ENCODE peak calls at places on chromosomes 11 and 22, in four cellular contexts. One of them, this sample, is unnamed.

GRCh38 chr11:66720223-66720898 is 8.7 kb downstream of the SPTBN2 start:
- DNase-seq in BE2C: peak
- DNase-seq in hepatocyte: peak
- DNase-seq in cardiac muscle cell: peak
- DNase-seq in this sample: no peak

GRCh38 chr11:61589961-61590360 is 9.1 kb upstream of the SYT7 start:
- DNase-seq in hepatocyte: no peak
- DNase-seq in cardiac muscle cell: no peak
- DNase-seq in BE2C: no peak
- DNase-seq in this sample: no peak

GRCh38 chr11:118263694-118264567 is at the start of gene MPZL2:
- DNase-seq in hepatocyte: peak
- DNase-seq in BE2C: no peak
- DNase-seq in cardiac muscle cell: no peak
- DNase-seq in this sample: peak

GRCh38 chr11:48022445-48022844 is 42.1 kb downstream of the PTPRJ start:
- DNase-seq in hepatocyte: no peak
- DNase-seq in BE2C: no peak
- DNase-seq in cardiac muscle cell: no peak
- DNase-seq in this sample: no peak

GRCh38 chr11:119691020-119691666 is 37.9 kb downstream of the NECTIN1 start:
- DNase-seq in hepatocyte: no peak
- DNase-seq in cardiac muscle cell: no peak
- DNase-seq in BE2C: no peak
- DNase-seq in this sample: no peak

GRCh38 chr11:73330569-73331093 is 22.6 kb downstream of the ARHGEF17 start:
- DNase-seq in hepatocyte: peak
- DNase-seq in BE2C: peak
- DNase-seq in cardiac muscle cell: peak
- DNase-seq in this sample: peak

GRCh38 chr11:102666331-102666957 is 39.1 kb downstream of the MMP27 start:
- DNase-seq in BE2C: peak
- DNase-seq in hepatocyte: peak
- DNase-seq in cardiac muscle cell: peak
- DNase-seq in this sample: peak

GRCh38 chr11:8671242-8671641 is 11.2 kb downstream of the TRIM66 start:
- DNase-seq in hepatocyte: peak
- DNase-seq in BE2C: no peak
- DNase-seq in cardiac muscle cell: peak
- DNase-seq in this sample: no peak

GRCh38 chr11:78800089-78800690 is 225.5 kb upstream of the NARS2 start:
- DNase-seq in cardiac muscle cell: no peak
- DNase-seq in BE2C: no peak
- DNase-seq in hepatocyte: no peak
- DNase-seq in this sample: no peak

GRCh38 chr22:26056455-26056854 is 112.8 kb upstream of the SEZ6L start:
- DNase-seq in hepatocyte: no peak
- DNase-seq in BE2C: no peak
- DNase-seq in cardiac muscle cell: no peak
- DNase-seq in this sample: no peak

GRCh38 chr11:48006301-48006992 is 26.1 kb downstream of the PTPRJ start:
- DNase-seq in hepatocyte: no peak
- DNase-seq in BE2C: no peak
- DNase-seq in cardiac muscle cell: peak
- DNase-seq in this sample: no peak

GRCh38 chr11:15988693-15989231 is 367.6 kb downstream of the SOX6 start:
- DNase-seq in hepatocyte: no peak
- DNase-seq in BE2C: no peak
- DNase-seq in cardiac muscle cell: peak
- DNase-seq in this sample: no peak
- TF ChIP-seq CTCF in hepatocyte: no peak
- TF ChIP-seq CTCF in BE2C: peak
- TF ChIP-seq CTCF in cardiac muscle cell: peak
- TF ChIP-seq CTCF in this sample: peak

GRCh38 chr22:37534445-37534844 is 15.2 kb upstream of the CARD10 start:
- DNase-seq in hepatocyte: no peak
- DNase-seq in BE2C: no peak
- DNase-seq in cardiac muscle cell: no peak
- DNase-seq in this sample: no peak

GRCh38 chr22:37535159-37535558 is 15.9 kb upstream of the CARD10 start:
- DNase-seq in BE2C: no peak
- DNase-seq in cardiac muscle cell: no peak
- DNase-seq in hepatocyte: no peak
- DNase-seq in this sample: no peak

GRCh38 chr22:37538590-37539357 is 19.6 kb upstream of the CARD10 start:
- DNase-seq in BE2C: peak
- DNase-seq in hepatocyte: peak
- DNase-seq in cardiac muscle cell: peak
- DNase-seq in this sample: peak

GRCh38 chr22:37529652-37530345 is 10.6 kb upstream of the CARD10 start:
- DNase-seq in cardiac muscle cell: no peak
- DNase-seq in BE2C: peak
- DNase-seq in hepatocyte: no peak
- DNase-seq in this sample: no peak

GRCh38 chr22:37533995-37534394 is 14.8 kb upstream of the CARD10 start:
- DNase-seq in hepatocyte: no peak
- DNase-seq in cardiac muscle cell: peak
- DNase-seq in BE2C: no peak
- DNase-seq in this sample: no peak
- H3K4me3 ChIP-seq in hepatocyte: no peak
- H3K4me3 ChIP-seq in cardiac muscle cell: no peak
- H3K4me3 ChIP-seq in BE2C: no peak
- H3K4me3 ChIP-seq in this sample: no peak

DNA sequence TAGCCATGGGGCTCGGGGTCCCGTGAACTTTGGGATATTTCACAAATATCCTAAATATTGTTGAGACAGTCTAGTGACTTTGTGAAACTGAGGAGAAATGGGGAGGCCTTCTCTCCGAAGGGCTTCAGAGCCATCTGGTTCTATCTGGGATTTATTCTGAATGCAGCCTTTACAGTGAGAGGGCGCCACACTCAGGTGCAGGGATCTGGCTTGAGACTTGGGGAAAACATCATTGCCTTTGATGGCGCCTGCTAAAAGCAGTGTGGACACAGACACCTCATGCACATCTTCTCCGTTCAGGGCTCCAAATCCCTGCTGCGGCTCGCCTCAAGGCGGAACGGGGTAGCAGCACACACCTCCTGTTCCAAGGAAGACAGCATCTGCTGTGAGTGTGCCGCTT is 37.2 kb upstream of the OLFML1 start:
- DNase-seq in hepatocyte: no peak
- DNase-seq in BE2C: no peak
- DNase-seq in cardiac muscle cell: no peak
- DNase-seq in this sample: no peak
- TF ChIP-seq CTCF in hepatocyte: no peak
- TF ChIP-seq CTCF in BE2C: peak
- TF ChIP-seq CTCF in cardiac muscle cell: no peak
- TF ChIP-seq CTCF in this sample: no peak

DNA sequence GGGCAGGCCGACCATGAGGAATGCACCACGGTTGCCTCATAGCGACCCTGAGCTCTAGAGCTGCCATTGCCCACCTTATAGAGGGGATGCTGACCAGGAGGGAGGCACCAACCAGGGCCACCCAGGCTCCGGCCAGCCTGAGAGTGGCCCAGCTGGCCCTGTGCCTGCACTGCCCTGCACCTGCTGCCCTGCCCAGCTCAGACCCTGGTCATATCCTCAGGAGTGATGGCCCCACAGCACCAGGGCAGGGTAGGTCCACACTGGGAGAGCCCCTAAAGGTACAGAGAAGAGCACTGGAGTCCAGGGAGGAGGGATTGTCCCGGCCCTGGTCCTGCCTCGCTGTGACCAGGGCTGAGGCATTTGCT is 127.8 kb downstream of the MED15 start:
- DNase-seq in hepatocyte: no peak
- DNase-seq in cardiac muscle cell: no peak
- DNase-seq in BE2C: no peak
- DNase-seq in this sample: no peak
- H3K4me3 ChIP-seq in hepatocyte: no peak
- H3K4me3 ChIP-seq in cardiac muscle cell: no peak
- H3K4me3 ChIP-seq in BE2C: no peak
- H3K4me3 ChIP-seq in this sample: no peak

This sample was measured in WERI-Rb-1.